ENCODE peak calls at places on chromosomes 6 and 20, in four cellular contexts. G is brain microvascular endothelial cell, T is HFFc6, H is activated B cell treated with CpG ODN at 0.5 μM for 24 hours. J is an unnamed sample.

GRCh38 chr6:118774596-118774995 is 119.4 kb upstream of the ASF1A start:
- DNase-seq in G (no peak), T (no peak), H (no peak), J (no peak)

GRCh38 chr20:35490736-35491181 is 35.4 kb downstream of the CEP250 start:
- DNase-seq in G (no peak), T (no peak), H (peak), J (no peak)

GRCh38 chr6:9482030-9482731 is 932.7 kb downstream of the TFAP2A start:
- DNase-seq in G (peak), T (peak), H (no peak), J (peak)

GRCh38 chr20:752263-752662 is 16.0 kb downstream of the SLC52A3 start:
- DNase-seq in G (no peak), T (no peak), H (no peak), J (no peak)

GRCh38 chr6:101613556-101613955 is 220.0 kb downstream of the GRIK2 start:
- DNase-seq in G (no peak), T (no peak), H (no peak), J (no peak)

GRCh38 chr6:169789146-169789943 is 37.9 kb downstream of the ERMARD start:
- DNase-seq in G (no peak), T (no peak), H (no peak), J (no peak)

GRCh38 chr6:106324726-106325335 is 729 bp downstream of the ATG5 start:
- DNase-seq in G (no peak), T (no peak), H (no peak), J (no peak)

GRCh38 chr20:53750827-53751393 is 157.3 kb upstream of the ZNF217 start:
- DNase-seq in G (peak), T (peak), H (no peak), J (peak)

GRCh38 chr6:140073456-140073855 is 699.0 kb upstream of the CITED2 start:
- DNase-seq in G (no peak), T (peak), H (no peak), J (no peak)

GRCh38 chr6:74114428-74114827 is 418.4 kb downstream of the CD109 start:
- DNase-seq in G (no peak), T (no peak), H (no peak), J (no peak)

GRCh38 chr6:104887350-104887749 is 27.6 kb upstream of the HACE1 start:
- DNase-seq in G (peak), T (no peak), H (no peak), J (no peak)

GRCh38 chr20:3032624-3033023 is 10.8 kb upstream of the GNRH2 start:
- DNase-seq in G (no peak), T (no peak), H (no peak), J (no peak)

GRCh38 chr20:50029697-50030428 is 47.1 kb downstream of the SNAI1 start:
- DNase-seq in G (peak), T (peak), H (no peak), J (peak)

GRCh38 chr6:111602481-111603404 is 2.9 kb downstream of the TRAF3IP2 start:
- DNase-seq in G (peak), T (peak), H (no peak), J (no peak)

GRCh38 chr6:157946865-157947532 is 34.7 kb upstream of the SYNJ2 start:
- DNase-seq in G (no peak), T (no peak), H (no peak), J (no peak)

GRCh38 chr6:110534731-110535164 is 58.3 kb upstream of the SLC22A16 start:
- DNase-seq in G (peak), T (peak), H (no peak), J (no peak)
- TF ChIP-seq CTCF in G (peak), T (peak), H (no peak), J (no peak)

DNA sequence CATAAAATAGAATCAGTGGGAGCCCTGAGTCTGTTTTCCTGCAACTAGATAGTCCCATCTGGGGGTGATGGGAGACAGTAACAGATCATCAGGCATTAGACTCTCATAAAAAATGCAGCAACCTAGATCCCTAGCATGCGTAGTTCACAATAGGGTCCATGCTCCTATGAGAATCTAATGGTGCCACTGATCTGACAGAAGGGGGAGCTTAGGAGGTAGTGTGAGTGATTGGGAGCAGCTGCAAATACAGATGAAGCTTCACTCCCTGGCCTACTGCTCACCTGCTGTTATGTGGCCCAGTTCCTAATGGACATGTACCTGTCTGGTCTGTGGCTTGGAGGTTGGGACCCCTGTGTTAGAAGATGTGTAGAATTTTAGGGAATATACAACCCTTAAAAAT is 904.5 kb upstream of the EPHA7 start:
- DNase-seq in G (no peak), T (no peak), H (no peak), J (no peak)
- TF ChIP-seq CTCF in G (no peak), T (no peak), H (no peak), J (no peak)

GRCh38 chr20:63234693-63235398 is 859 bp upstream of the BIRC7 start:
- DNase-seq in G (no peak), T (no peak), H (no peak), J (no peak)

GRCh38 chr20:63233061-63233344 is 2.7 kb upstream of the BIRC7 start:
- DNase-seq in G (no peak), T (no peak), H (no peak), J (no peak)

GRCh38 chr20:63235399-63235983 is at the start of gene BIRC7:
- DNase-seq in G (no peak), T (no peak), H (no peak), J (no peak)

GRCh38 chr20:63232235-63233060 is 3.3 kb upstream of the BIRC7 start:
- DNase-seq in G (peak), T (peak), H (no peak), J (peak)

DNA sequence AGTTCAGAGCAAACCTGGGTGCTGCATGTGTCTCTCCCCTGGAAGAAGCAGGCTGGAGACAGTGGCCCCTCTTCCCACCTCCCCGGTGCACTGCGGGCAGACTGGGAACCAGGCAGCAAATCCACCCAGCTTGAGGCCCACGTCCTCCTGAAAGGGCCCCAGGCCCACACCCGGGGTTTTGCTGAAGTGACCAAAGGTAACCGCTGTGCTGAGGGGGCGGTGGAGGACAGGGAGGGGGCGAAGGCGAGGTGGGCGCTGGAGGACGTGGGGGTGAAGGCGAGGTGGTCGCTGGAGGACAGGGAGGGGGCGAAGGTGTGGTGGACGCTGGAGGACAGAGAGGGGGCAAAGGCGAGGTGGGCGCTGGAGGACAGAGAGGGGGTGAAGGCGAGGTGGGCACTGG is 1.8 kb upstream of the BIRC7 start:
- DNase-seq in G (no peak), T (no peak), H (no peak), J (no peak)
- TF ChIP-seq CTCF in G (no peak), T (no peak), H (no peak), J (no peak)

GRCh38 chr6:2038096-2038495 is 207.3 kb downstream of the GMDS start:
- DNase-seq in G (peak), T (no peak), H (no peak), J (no peak)

GRCh38 chr6:2034256-2034655 is 211.1 kb downstream of the GMDS start:
- DNase-seq in G (no peak), T (no peak), H (no peak), J (no peak)

GRCh38 chr6:2035046-2035445 is 210.4 kb downstream of the GMDS start:
- DNase-seq in G (no peak), T (no peak), H (no peak), J (no peak)

GRCh38 chr6:2036084-2037023 is 209.1 kb downstream of the GMDS start:
- DNase-seq in G (no peak), T (no peak), H (no peak), J (no peak)

DNA sequence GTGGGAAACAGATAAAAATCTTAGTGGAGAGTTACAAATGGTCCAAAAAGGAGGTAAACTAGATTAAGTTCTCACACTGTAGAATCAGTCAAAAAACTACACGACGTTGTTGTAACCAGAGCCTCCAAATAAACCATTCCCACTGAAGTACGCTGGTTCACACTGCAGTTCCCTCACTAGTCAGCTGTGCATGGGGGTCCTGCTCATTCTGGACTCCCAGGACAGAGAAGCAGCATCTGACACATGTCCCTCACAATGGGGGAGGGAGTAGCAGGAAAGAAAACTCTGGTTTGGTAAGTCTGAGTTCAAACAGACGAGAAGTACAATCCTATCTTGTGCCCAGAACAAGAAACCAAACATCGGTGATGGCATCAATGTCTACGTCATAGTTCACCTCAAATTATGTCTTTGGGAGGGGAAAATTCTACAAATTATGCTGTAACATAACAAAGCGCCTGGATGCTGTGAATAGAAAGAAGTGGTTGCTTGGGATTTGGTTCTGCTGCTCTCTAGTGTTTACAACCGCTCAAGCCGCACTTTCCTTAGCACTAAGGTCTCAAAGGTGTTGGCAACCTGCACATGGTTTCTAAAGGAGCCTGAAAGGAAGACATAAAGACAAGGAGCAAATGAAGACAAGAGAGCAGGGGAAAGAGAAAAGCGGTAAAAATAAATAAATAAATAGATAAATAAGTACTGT is 208.0 kb downstream of the GMDS start:
- DNase-seq in G (no peak), T (peak), H (no peak), J (no peak)
- TF ChIP-seq CTCF in G (peak), T (peak), H (no peak), J (no peak)

DNA sequence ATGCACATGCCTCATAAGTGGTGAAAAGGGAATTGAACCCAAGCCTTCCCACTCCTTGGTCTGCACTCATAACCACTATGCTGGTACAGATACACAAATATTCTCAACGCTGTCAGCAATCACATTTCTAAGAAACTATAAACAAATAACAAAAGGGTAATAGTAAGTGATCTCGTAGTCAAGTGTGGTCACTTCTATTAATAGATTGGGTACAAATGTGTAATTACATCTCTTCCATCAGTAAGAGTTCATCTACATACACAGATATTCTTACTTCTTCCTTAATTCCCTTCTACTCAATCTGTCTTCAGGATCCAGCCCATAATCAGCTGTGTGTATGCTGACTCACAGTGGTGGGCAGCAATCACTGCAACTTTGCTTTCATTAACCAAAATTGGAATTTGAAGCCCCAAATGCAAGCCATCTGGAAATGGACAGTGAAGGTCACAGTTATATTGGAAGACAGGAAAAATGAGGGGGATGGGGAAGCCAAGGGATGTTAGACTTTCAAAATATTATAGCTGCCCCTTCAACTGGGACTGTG is 6.7 kb downstream of the PRSS35 start:
- DNase-seq in G (peak), T (peak), H (no peak), J (no peak)
- TF ChIP-seq CTCF in G (peak), T (peak), H (no peak), J (peak)

GRCh38 chr20:57024849-57025248 is 241.6 kb downstream of the BMP7 start:
- DNase-seq in G (no peak), T (no peak), H (no peak), J (no peak)

GRCh38 chr20:57020364-57020763 is 246.1 kb downstream of the BMP7 start:
- DNase-seq in G (no peak), T (no peak), H (no peak), J (no peak)

GRCh38 chr20:57023007-57023406 is 243.4 kb downstream of the BMP7 start:
- DNase-seq in G (no peak), T (no peak), H (no peak), J (no peak)

GRCh38 chr20:57023997-57024396 is 242.4 kb downstream of the BMP7 start:
- DNase-seq in G (no peak), T (no peak), H (no peak), J (no peak)

DNA sequence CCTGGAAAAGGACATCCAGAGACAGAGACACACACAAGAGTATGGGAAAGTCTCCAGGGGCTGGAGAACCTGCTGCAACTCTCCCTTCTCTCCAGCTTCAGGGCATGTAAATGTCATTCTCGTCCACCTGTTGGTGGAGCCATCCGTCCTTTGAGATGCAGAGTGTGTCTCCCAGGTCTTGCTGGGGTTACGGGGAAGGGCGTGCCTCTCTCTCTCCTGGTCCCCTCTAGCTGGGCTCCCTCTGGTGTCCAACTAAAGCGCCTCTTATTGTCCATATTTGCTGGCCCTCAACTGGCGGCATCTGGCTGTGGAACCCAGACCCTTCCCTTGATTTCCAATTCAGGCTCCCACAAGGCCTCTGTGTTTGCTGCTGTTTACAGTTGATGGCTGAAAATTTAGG is 244.1 kb downstream of the BMP7 start:
- DNase-seq in G (no peak), T (no peak), H (no peak), J (no peak)
- TF ChIP-seq CTCF in G (peak), T (no peak), H (no peak), J (no peak)

DNA sequence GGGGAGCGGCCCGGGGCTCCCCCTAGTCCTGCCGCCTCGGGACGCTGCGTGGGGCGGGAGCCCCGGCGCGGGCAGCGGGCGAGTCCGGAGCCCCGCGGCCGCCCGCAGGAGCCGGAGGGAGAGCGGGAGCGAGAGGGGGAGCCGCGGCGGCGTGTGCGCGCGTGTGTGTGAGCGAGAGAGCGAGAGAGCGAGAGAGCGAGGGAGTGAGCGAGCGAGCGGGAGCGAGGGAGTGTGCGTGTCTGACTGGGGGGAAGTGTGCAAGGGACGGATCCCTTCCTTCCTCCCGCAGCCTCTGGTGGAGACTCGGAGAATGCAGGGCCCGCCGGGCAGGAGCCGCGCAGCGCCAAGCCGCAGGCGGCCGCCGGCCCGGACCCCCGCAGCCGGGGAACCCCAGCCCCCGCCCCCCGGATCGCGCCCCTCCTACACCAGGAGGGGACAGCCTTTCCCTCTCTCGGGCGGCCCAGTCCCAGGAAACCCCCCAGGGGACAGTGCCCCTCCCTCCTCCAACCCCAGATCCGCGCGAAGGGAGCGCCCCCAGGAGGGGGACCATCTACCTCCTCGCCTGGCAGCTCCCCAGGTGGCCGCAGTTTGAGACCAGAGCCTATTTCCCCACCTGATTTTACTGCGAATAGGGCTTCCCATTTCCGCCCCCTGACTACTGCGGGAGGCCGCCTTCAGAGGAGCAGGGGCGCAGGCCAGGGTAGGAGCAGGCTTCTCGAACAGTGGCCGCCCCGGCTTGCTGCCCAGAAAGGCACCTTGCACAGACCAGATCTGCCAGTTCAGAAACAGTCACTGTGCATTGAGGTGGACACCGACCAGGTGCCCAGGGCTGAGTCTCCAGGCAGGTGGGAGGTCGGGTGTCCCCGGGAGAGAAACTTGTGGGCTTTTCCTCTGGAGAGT is at the start of gene CDH22:
- DNase-seq in G (no peak), T (peak), H (no peak), J (no peak)
- TF ChIP-seq CTCF in G (peak), T (peak), H (no peak), J (peak)